ENCODE peak calls at places on chromosome 10, in five cellular contexts. H is activated T-cell treated with anti-CD3 and anti-CD28 coated beads, Interleukin-2, amount 50 U/mL, for 72 hours; R is HT1080; O is renal cortical epithelial cell; C is Right ventricle myocardium superior. K is an unnamed sample.

GRCh38 chr10:36302086-36302485 is 660.0 kb upstream of the FZD8 start:
- DNase-seq in O (no peak), H (no peak), R (no peak), C (no peak), K (no peak)

GRCh38 chr10:132263866-132264265 is 43.9 kb downstream of the STK32C start:
- DNase-seq in R (no peak), C (peak), O (no peak), H (no peak), K (no peak)

GRCh38 chr10:11898372-11899066 is 75.4 kb downstream of the PROSER2 start:
- DNase-seq in R (peak), O (peak), C (no peak), H (no peak), K (no peak)

GRCh38 chr10:116146374-116146773 is 126.6 kb downstream of the GFRA1 start:
- DNase-seq in R (peak), H (no peak), O (peak), C (no peak), K (no peak)

GRCh38 chr10:117920956-117921355 is 125.8 kb downstream of the RAB11FIP2 start:
- DNase-seq in H (no peak), R (no peak), O (no peak), C (no peak), K (no peak)

GRCh38 chr10:101905241-101905640 is 61.6 kb upstream of the KCNIP2 start:
- DNase-seq in R (no peak), O (no peak), C (no peak), H (no peak), K (no peak)

GRCh38 chr10:107390563-107390962 is 226.1 kb upstream of the SORCS1 start:
- DNase-seq in R (no peak), C (no peak), O (no peak), H (no peak), K (no peak)

GRCh38 chr10:43252785-43253341 is 14.0 kb downstream of the RASGEF1A start:
- DNase-seq in R (no peak), H (no peak), C (peak), O (no peak), K (no peak)

GRCh38 chr10:29666201-29666600 is 31.4 kb upstream of the SVIL start:
- DNase-seq in H (no peak), C (no peak), O (no peak), R (no peak), K (no peak)

GRCh38 chr10:80529604-80530003 is 8.1 kb upstream of the SH2D4B start:
- DNase-seq in R (no peak), C (peak), O (no peak), H (peak), K (no peak)

GRCh38 chr10:45373783-45374450 is at the start of gene ALOX5:
- DNase-seq in C (peak), H (peak), R (no peak), O (no peak), K (peak)

GRCh38 chr10:124717911-124718734 is 26.1 kb downstream of the FAM53B start:
- DNase-seq in R (peak), C (no peak), O (peak), H (peak), K (peak)

GRCh38 chr10:72096115-72097000 is 8.0 kb upstream of the SPOCK2 start:
- DNase-seq in R (peak), O (peak), C (no peak), H (peak), K (no peak)

GRCh38 chr10:19904202-19904661 is 88.0 kb downstream of the PLXDC2 start:
- DNase-seq in R (peak), O (peak), H (no peak), C (no peak), K (no peak)